ENCODE peak calls at places on chromosomes 13 and 19, in ten cellular contexts. L is SJSA1; M is natural killer cell; V is fibroblast of lung; K is activated gamma-delta T cell treated with Interleukin-2 at 50 U/mL for 16 hours; Z is T-helper 2 cell; B is activated CD8-positive, alpha-beta memory T cell treated with anti-CD3 and anti-CD28 coated beads for 1 hour; X is NCI-H2081; P is activated T-helper 2 cell treated with anti-CD3 and anti-CD28 coated beads, Interferon-gamma antibody, Interleukin-2, Interleukin-4, amounts not matched to agents 10 μg/mL and 5 μg/mL and 100 μg/mL, durations not matched to agents 14 hours and 24 hours and 36 hours; F is stimulated activated CD8-positive, alpha-beta memory T cell treated with anti-CD3 and anti-CD28 coated beads, Interleukin-7, amount 100 ng/mL, for 4 hours. O is an unnamed sample.

GRCh38 chr13:43077446-43077845 is 54.1 kb downstream of the DNAJC15 start:
- DNase-seq in F (no peak), B (no peak), L (no peak), V (no peak), Z (no peak), M (no peak), P (no peak), X (no peak), K (no peak), O (no peak)

GRCh38 chr13:39209731-39210633 is 171.7 kb downstream of the NHLRC3 start:
- DNase-seq in X (no peak), F (no peak), V (peak), Z (no peak), P (no peak), M (no peak), L (no peak), B (no peak), K (no peak), O (no peak)

GRCh38 chr19:38647368-38647965 is at the start of gene ACTN4:
- DNase-seq in L (peak), P (peak), M (peak), Z (peak), B (peak), V (peak), K (peak), X (peak), F (peak), O (peak)

GRCh38 chr13:97068964-97069815 is 74.9 kb upstream of the OXGR1 start:
- DNase-seq in L (no peak), X (peak), F (no peak), P (no peak), M (no peak), Z (no peak), V (no peak), B (no peak), K (no peak), O (no peak)

GRCh38 chr13:22235950-22236290 is 565.0 kb downstream of the FGF9 start:
- DNase-seq in B (no peak), Z (no peak), M (no peak), P (no peak), V (no peak), F (no peak), L (no peak), K (no peak), X (no peak), O (no peak)

GRCh38 chr19:51271015-51271600 is 20.2 kb downstream of the SIGLECL1 start:
- DNase-seq in X (no peak), K (no peak), M (no peak), F (no peak), V (no peak), Z (no peak), B (no peak), L (no peak), P (no peak), O (no peak)

GRCh38 chr19:50794074-50794777 is 4.0 kb downstream of the ACP4 start:
- DNase-seq in P (no peak), Z (no peak), K (no peak), V (no peak), F (no peak), M (no peak), B (no peak), L (no peak), X (peak), O (no peak)

GRCh38 chr13:24050292-24050711 is 110.2 kb upstream of the SPATA13 start:
- DNase-seq in L (peak), X (no peak), Z (no peak), V (peak), M (no peak), P (no peak), F (no peak), K (no peak), B (no peak), O (no peak)

GRCh38 chr13:32791545-32792172 is 205.4 kb downstream of the PDS5B start:
- DNase-seq in K (peak), L (peak), B (no peak), F (no peak), M (no peak), P (peak), V (no peak), Z (no peak), X (no peak), O (no peak)

GRCh38 chr19:1266818-1267440 is 2.2 kb upstream of the CIRBP start:
- DNase-seq in V (peak), B (peak), F (peak), X (peak), L (peak), K (peak), M (peak), P (peak), Z (peak), O (no peak)

GRCh38 chr19:54172764-54173699 is at the start of gene TMC4:
- DNase-seq in M (no peak), F (no peak), X (peak), Z (no peak), V (no peak), K (no peak), P (no peak), L (no peak), B (no peak), O (no peak)

GRCh38 chr19:54282706-54283105 is 1.8 kb upstream of the LILRB2 start:
- DNase-seq in B (no peak), X (no peak), K (no peak), Z (no peak), L (no peak), F (no peak), P (no peak), M (no peak), V (no peak), O (no peak)

GRCh38 chr19:4955274-4955673 is 13.6 kb upstream of the KDM4B start:
- DNase-seq in L (no peak), P (no peak), X (no peak), Z (no peak), M (no peak), K (no peak), B (no peak), V (no peak), F (no peak), O (no peak)

GRCh38 chr13:39381456-39381855 is 221.5 kb downstream of the LHFPL6 start:
- DNase-seq in L (no peak), M (no peak), X (no peak), Z (no peak), P (no peak), B (no peak), V (no peak), F (no peak), K (no peak), O (no peak)

GRCh38 chr19:18264428-18264827 is 9.8 kb downstream of the IQCN start:
- DNase-seq in L (no peak), X (no peak), F (no peak), K (no peak), P (no peak), M (no peak), B (no peak), V (no peak), Z (no peak), O (no peak)

GRCh38 chr19:23071087-23071511 is 45.7 kb upstream of the ZNF730 start:
- DNase-seq in X (no peak), B (no peak), M (no peak), P (no peak), K (no peak), L (no peak), Z (no peak), F (no peak), V (peak), O (no peak)

GRCh38 chr19:35093941-35094647 is 21.5 kb upstream of the FXYD3 start:
- DNase-seq in M (no peak), P (no peak), B (no peak), F (no peak), Z (no peak), K (no peak), L (no peak), V (no peak), X (no peak), O (no peak)

GRCh38 chr13:49046534-49046933 is 70.8 kb downstream of the FNDC3A start:
- DNase-seq in F (no peak), X (no peak), L (no peak), P (no peak), K (no peak), M (no peak), B (no peak), V (no peak), Z (no peak), O (no peak)

GRCh38 chr13:58594978-58595600 is 963.5 kb downstream of the PCDH17 start:
- DNase-seq in B (no peak), Z (no peak), M (no peak), V (no peak), K (no peak), L (no peak), X (no peak), P (no peak), F (no peak), O (no peak)

GRCh38 chr19:35031072-35031881 is 1.0 kb downstream of the SCN1B start:
- DNase-seq in X (peak), P (no peak), K (no peak), B (no peak), V (peak), L (no peak), F (no peak), Z (no peak), M (no peak), O (no peak)

O was measured in NCI-H460.